ENCODE peak calls at places on chromosomes 5 and 9, in six cellular contexts. One of them, this sample, is unnamed.

GRCh38 chr9:137582286-137582860 is 3.6 kb upstream of the DPH7 start:
- DNase-seq in activated CD8-positive, alpha-beta memory T cell treated with anti-CD3 and anti-CD28 coated beads, Interleukin-2, amount 50 U/mL, for 48 hours: no peak
- DNase-seq in AG09319: no peak
- DNase-seq in choroid plexus epithelial cell: no peak
- DNase-seq in Panc1: no peak
- DNase-seq in GM06990: no peak
- DNase-seq in this sample: no peak

GRCh38 chr5:160330212-160330611 is 17.8 kb upstream of the CCNJL start:
- DNase-seq in Panc1: no peak
- DNase-seq in choroid plexus epithelial cell: no peak
- DNase-seq in GM06990: no peak
- DNase-seq in AG09319: no peak
- DNase-seq in activated CD8-positive, alpha-beta memory T cell treated with anti-CD3 and anti-CD28 coated beads, Interleukin-2, amount 50 U/mL, for 48 hours: no peak
- DNase-seq in this sample: no peak

GRCh38 chr9:115999498-115999897 is 154.1 kb upstream of the PAPPA start:
- DNase-seq in GM06990: no peak
- DNase-seq in choroid plexus epithelial cell: peak
- DNase-seq in AG09319: no peak
- DNase-seq in Panc1: no peak
- DNase-seq in activated CD8-positive, alpha-beta memory T cell treated with anti-CD3 and anti-CD28 coated beads, Interleukin-2, amount 50 U/mL, for 48 hours: no peak
- DNase-seq in this sample: no peak

GRCh38 chr5:88826959-88827585 is 55.9 kb downstream of the MEF2C start:
- DNase-seq in activated CD8-positive, alpha-beta memory T cell treated with anti-CD3 and anti-CD28 coated beads, Interleukin-2, amount 50 U/mL, for 48 hours: no peak
- DNase-seq in GM06990: peak
- DNase-seq in AG09319: no peak
- DNase-seq in choroid plexus epithelial cell: peak
- DNase-seq in Panc1: no peak
- DNase-seq in this sample: peak

GRCh38 chr9:72362118-72362531 is 2.9 kb downstream of the ZFAND5 start:
- DNase-seq in choroid plexus epithelial cell: peak
- DNase-seq in GM06990: no peak
- DNase-seq in AG09319: no peak
- DNase-seq in Panc1: no peak
- DNase-seq in activated CD8-positive, alpha-beta memory T cell treated with anti-CD3 and anti-CD28 coated beads, Interleukin-2, amount 50 U/mL, for 48 hours: no peak
- DNase-seq in this sample: no peak

GRCh38 chr5:32583582-32584232 is 1.6 kb upstream of the SUB1 start:
- DNase-seq in choroid plexus epithelial cell: no peak
- DNase-seq in AG09319: no peak
- DNase-seq in Panc1: no peak
- DNase-seq in GM06990: peak
- DNase-seq in activated CD8-positive, alpha-beta memory T cell treated with anti-CD3 and anti-CD28 coated beads, Interleukin-2, amount 50 U/mL, for 48 hours: no peak
- DNase-seq in this sample: no peak

GRCh38 chr5:109016300-109016699 is 268.6 kb downstream of the FER start:
- DNase-seq in GM06990: no peak
- DNase-seq in Panc1: no peak
- DNase-seq in activated CD8-positive, alpha-beta memory T cell treated with anti-CD3 and anti-CD28 coated beads, Interleukin-2, amount 50 U/mL, for 48 hours: no peak
- DNase-seq in AG09319: no peak
- DNase-seq in choroid plexus epithelial cell: peak
- DNase-seq in this sample: no peak

GRCh38 chr9:18889550-18889949 is 143.5 kb downstream of the SAXO1 start:
- DNase-seq in choroid plexus epithelial cell: no peak
- DNase-seq in activated CD8-positive, alpha-beta memory T cell treated with anti-CD3 and anti-CD28 coated beads, Interleukin-2, amount 50 U/mL, for 48 hours: no peak
- DNase-seq in Panc1: no peak
- DNase-seq in GM06990: no peak
- DNase-seq in AG09319: no peak
- DNase-seq in this sample: no peak

GRCh38 chr5:98454407-98454806 is 319.1 kb upstream of the RGMB start:
- DNase-seq in activated CD8-positive, alpha-beta memory T cell treated with anti-CD3 and anti-CD28 coated beads, Interleukin-2, amount 50 U/mL, for 48 hours: no peak
- DNase-seq in Panc1: no peak
- DNase-seq in GM06990: no peak
- DNase-seq in choroid plexus epithelial cell: peak
- DNase-seq in AG09319: no peak
- DNase-seq in this sample: no peak

GRCh38 chr5:95216136-95216955 is 68.5 kb downstream of the MCTP1 start:
- DNase-seq in activated CD8-positive, alpha-beta memory T cell treated with anti-CD3 and anti-CD28 coated beads, Interleukin-2, amount 50 U/mL, for 48 hours: no peak
- DNase-seq in GM06990: no peak
- DNase-seq in AG09319: no peak
- DNase-seq in choroid plexus epithelial cell: peak
- DNase-seq in Panc1: no peak
- DNase-seq in this sample: no peak

GRCh38 chr5:171855798-171856772 is 70.5 kb downstream of the SMIM23 start:
- DNase-seq in AG09319: no peak
- DNase-seq in choroid plexus epithelial cell: no peak
- DNase-seq in activated CD8-positive, alpha-beta memory T cell treated with anti-CD3 and anti-CD28 coated beads, Interleukin-2, amount 50 U/mL, for 48 hours: no peak
- DNase-seq in Panc1: no peak
- DNase-seq in GM06990: no peak
- DNase-seq in this sample: no peak

GRCh38 chr5:167030500-167031120 is 1260.8 kb upstream of the WWC1 start:
- DNase-seq in Panc1: no peak
- DNase-seq in choroid plexus epithelial cell: no peak
- DNase-seq in AG09319: no peak
- DNase-seq in activated CD8-positive, alpha-beta memory T cell treated with anti-CD3 and anti-CD28 coated beads, Interleukin-2, amount 50 U/mL, for 48 hours: no peak
- DNase-seq in GM06990: no peak
- DNase-seq in this sample: no peak